ENCODE peak calls at places on chromosome 15, in ten cellular contexts. K is NCI-H1105 treated with DMSO at 0.1 percent for 48 hours; S is ovary; P is GM23248; A is progenitor cell of endocrine pancreas; Y is uterus; V is T-helper 17 cell; C is amniotic stem cell; O is activated T-cell treated with anti-CD3 and anti-CD28 coated beads, Interleukin-2, amount 50 U/mL, for 72 hours; J is activated CD8-positive, alpha-beta memory T cell treated with anti-CD3 and anti-CD28 coated beads, Interleukin-2, amount 50 U/mL, for 48 hours. E is an unnamed sample.

GRCh38 chr15:72599855-72600464 is 54.5 kb upstream of the GOLGA6B start:
- DNase-seq in K (peak), O (peak), Y (no peak), C (no peak), J (no peak), A (no peak), P (peak), V (no peak), S (no peak), E (peak)

GRCh38 chr15:71275098-71275497 is 159.8 kb downstream of the THSD4 start:
- DNase-seq in J (no peak), A (no peak), S (no peak), P (peak), K (no peak), Y (no peak), V (no peak), O (no peak), C (peak), E (peak)

GRCh38 chr15:74468341-74469032 is 7.5 kb upstream of the UBL7 start:
- DNase-seq in K (no peak), S (no peak), V (no peak), J (peak), P (no peak), Y (no peak), A (no peak), O (no peak), C (no peak), E (no peak)

GRCh38 chr15:66838671-66839239 is 136.7 kb downstream of the SMAD6 start:
- DNase-seq in A (no peak), C (peak), P (peak), V (no peak), O (no peak), K (peak), Y (no peak), S (no peak), J (no peak), E (no peak)

GRCh38 chr15:49232407-49232806 is 62.4 kb downstream of the GALK2 start:
- DNase-seq in K (no peak), Y (no peak), J (no peak), O (no peak), V (no peak), P (no peak), C (no peak), A (no peak), S (no peak), E (no peak)

GRCh38 chr15:61227269-61228024 is 1.7 kb downstream of the RORA start:
- DNase-seq in O (no peak), P (peak), V (no peak), C (peak), A (no peak), J (no peak), Y (peak), K (peak), S (no peak), E (no peak)

GRCh38 chr15:75639191-75639708 is 774 bp downstream of the IMP3 start:
- DNase-seq in J (no peak), C (no peak), S (no peak), V (no peak), K (no peak), O (no peak), P (peak), A (no peak), Y (no peak), E (no peak)

GRCh38 chr15:101725073-101725472 is 800 bp upstream of the TARS3 start:
- DNase-seq in V (no peak), K (no peak), P (no peak), Y (no peak), A (no peak), J (no peak), O (no peak), C (no peak), S (no peak), E (no peak)

GRCh38 chr15:85777291-85778106 is 17.2 kb downstream of the KLHL25 start:
- DNase-seq in Y (no peak), V (no peak), S (no peak), J (no peak), C (no peak), K (no peak), P (no peak), A (no peak), O (no peak), E (no peak)